ENCODE peak calls at places on chromosomes 11 and 22, in nine cellular contexts. One of them, this sample, is unnamed. For H3K36me3, the result is how much of the 10 kb centered on the place peaks cover.

GRCh38 chr11:74269161-74269809 is 42.2 kb downstream of the P4HA3 start:
- DNase-seq in tibial artery: no peak
- DNase-seq in OCI-LY7: no peak
- DNase-seq in BJ: no peak
- DNase-seq in bronchial epithelial cell: peak
- DNase-seq in IMR-90: peak
- DNase-seq in adipocyte: no peak
- DNase-seq in heart right ventricle: no peak
- DNase-seq in stomach: no peak
- DNase-seq in this sample: no peak

GRCh38 chr22:29040385-29041275 is 21.0 kb downstream of the C22orf31 start:
- DNase-seq in tibial artery: no peak
- DNase-seq in OCI-LY7: peak
- DNase-seq in BJ: peak
- DNase-seq in bronchial epithelial cell: peak
- DNase-seq in IMR-90: peak
- DNase-seq in adipocyte: peak
- DNase-seq in heart right ventricle: peak
- DNase-seq in stomach: peak
- DNase-seq in this sample: peak

GRCh38 chr11:68262544-68262827 is 9.3 kb downstream of the C11orf24 start:
- DNase-seq in tibial artery: no peak
- DNase-seq in OCI-LY7: no peak
- DNase-seq in BJ: no peak
- DNase-seq in bronchial epithelial cell: no peak
- DNase-seq in IMR-90: no peak
- DNase-seq in adipocyte: no peak
- DNase-seq in heart right ventricle: no peak
- DNase-seq in stomach: no peak
- DNase-seq in this sample: no peak

GRCh38 chr11:9922806-9923205 is 258.9 kb downstream of the SWAP70 start:
- DNase-seq in tibial artery: no peak
- DNase-seq in OCI-LY7: no peak
- DNase-seq in BJ: no peak
- DNase-seq in bronchial epithelial cell: no peak
- DNase-seq in IMR-90: no peak
- DNase-seq in adipocyte: no peak
- DNase-seq in heart right ventricle: no peak
- DNase-seq in stomach: no peak
- DNase-seq in this sample: no peak

GRCh38 chr22:24379536-24379935 is 47.9 kb upstream of the ADORA2A start:
- DNase-seq in tibial artery: no peak
- DNase-seq in OCI-LY7: no peak
- DNase-seq in BJ: no peak
- DNase-seq in bronchial epithelial cell: peak
- DNase-seq in IMR-90: peak
- DNase-seq in adipocyte: no peak
- DNase-seq in heart right ventricle: no peak
- DNase-seq in stomach: no peak
- DNase-seq in this sample: no peak

GRCh38 chr11:116891746-116892145 is 54.3 kb upstream of the APOA1 start:
- DNase-seq in tibial artery: no peak
- DNase-seq in OCI-LY7: no peak
- DNase-seq in BJ: no peak
- DNase-seq in bronchial epithelial cell: no peak
- DNase-seq in IMR-90: no peak
- DNase-seq in adipocyte: no peak
- DNase-seq in heart right ventricle: no peak
- DNase-seq in stomach: no peak
- DNase-seq in this sample: no peak

GRCh38 chr11:64233913-64234839 is at the start of gene VEGFB:
- DNase-seq in tibial artery: peak
- DNase-seq in OCI-LY7: peak
- DNase-seq in BJ: no peak
- DNase-seq in bronchial epithelial cell: no peak
- DNase-seq in IMR-90: peak
- DNase-seq in adipocyte: peak
- DNase-seq in heart right ventricle: peak
- DNase-seq in stomach: peak
- DNase-seq in this sample: peak

GRCh38 chr22:49021097-49021925 is 806.4 kb downstream of the BRD1 start:
- DNase-seq in tibial artery: peak
- DNase-seq in OCI-LY7: no peak
- DNase-seq in BJ: no peak
- DNase-seq in bronchial epithelial cell: no peak
- DNase-seq in IMR-90: no peak
- DNase-seq in adipocyte: no peak
- DNase-seq in heart right ventricle: no peak
- DNase-seq in stomach: no peak
- DNase-seq in this sample: no peak

GRCh38 chr11:19889531-19889930 is 176.9 kb downstream of the NAV2 start:
- DNase-seq in tibial artery: no peak
- DNase-seq in OCI-LY7: no peak
- DNase-seq in BJ: no peak
- DNase-seq in bronchial epithelial cell: no peak
- DNase-seq in IMR-90: peak
- DNase-seq in adipocyte: no peak
- DNase-seq in heart right ventricle: no peak
- DNase-seq in stomach: no peak
- DNase-seq in this sample: no peak

GRCh38 chr22:33542722-33543121 is 377.6 kb downstream of the LARGE1 start:
- DNase-seq in tibial artery: no peak
- DNase-seq in OCI-LY7: no peak
- DNase-seq in BJ: no peak
- DNase-seq in bronchial epithelial cell: no peak
- DNase-seq in IMR-90: no peak
- DNase-seq in adipocyte: no peak
- DNase-seq in heart right ventricle: no peak
- DNase-seq in stomach: no peak
- DNase-seq in this sample: no peak

GRCh38 chr22:17788023-17788330 is 13.7 kb upstream of the BID start:
- DNase-seq in tibial artery: no peak
- DNase-seq in OCI-LY7: no peak
- DNase-seq in BJ: no peak
- DNase-seq in bronchial epithelial cell: no peak
- DNase-seq in IMR-90: no peak
- DNase-seq in adipocyte: no peak
- DNase-seq in heart right ventricle: no peak
- DNase-seq in stomach: no peak
- DNase-seq in this sample: no peak

GRCh38 chr22:40176921-40177737 is 596 bp upstream of the TNRC6B start:
- DNase-seq in tibial artery: no peak
- DNase-seq in OCI-LY7: peak
- DNase-seq in BJ: no peak
- DNase-seq in bronchial epithelial cell: peak
- DNase-seq in IMR-90: peak
- DNase-seq in adipocyte: peak
- DNase-seq in heart right ventricle: no peak
- DNase-seq in stomach: peak
- DNase-seq in this sample: no peak

GRCh38 chr22:45468872-45469572 is 33.7 kb upstream of the FBLN1 start:
- DNase-seq in tibial artery: peak
- DNase-seq in OCI-LY7: no peak
- DNase-seq in BJ: peak
- DNase-seq in bronchial epithelial cell: peak
- DNase-seq in IMR-90: peak
- DNase-seq in adipocyte: peak
- DNase-seq in heart right ventricle: no peak
- DNase-seq in stomach: no peak
- DNase-seq in this sample: no peak

GRCh38 chr22:17903564-17904295 is 120.6 kb downstream of the MICAL3 start:
- DNase-seq in tibial artery: no peak
- DNase-seq in OCI-LY7: no peak
- DNase-seq in BJ: no peak
- DNase-seq in bronchial epithelial cell: no peak
- DNase-seq in IMR-90: no peak
- DNase-seq in adipocyte: no peak
- DNase-seq in heart right ventricle: peak
- DNase-seq in stomach: no peak
- DNase-seq in this sample: no peak

GRCh38 chr22:26576026-26576680 is 13.8 kb downstream of the TPST2 start:
- DNase-seq in tibial artery: no peak
- DNase-seq in OCI-LY7: no peak
- DNase-seq in BJ: no peak
- DNase-seq in bronchial epithelial cell: no peak
- DNase-seq in IMR-90: peak
- DNase-seq in adipocyte: no peak
- DNase-seq in heart right ventricle: no peak
- DNase-seq in stomach: no peak
- DNase-seq in this sample: no peak

GRCh38 chr11:72641900-72642814 is 32.1 kb downstream of the PDE2A start:
- DNase-seq in tibial artery: peak
- DNase-seq in OCI-LY7: no peak
- DNase-seq in BJ: no peak
- DNase-seq in bronchial epithelial cell: no peak
- DNase-seq in IMR-90: no peak
- DNase-seq in adipocyte: peak
- DNase-seq in heart right ventricle: peak
- DNase-seq in stomach: peak
- DNase-seq in this sample: no peak

GRCh38 chr11:7272373-7272772 is 20.7 kb downstream of the SYT9 start:
- DNase-seq in tibial artery: no peak
- DNase-seq in OCI-LY7: no peak
- DNase-seq in BJ: no peak
- DNase-seq in bronchial epithelial cell: peak
- DNase-seq in IMR-90: no peak
- DNase-seq in adipocyte: no peak
- DNase-seq in heart right ventricle: no peak
- DNase-seq in stomach: no peak
- DNase-seq in this sample: no peak

GRCh38 chr11:27213232-27213660 is 149.8 kb downstream of the CCDC34 start:
- DNase-seq in tibial artery: no peak
- DNase-seq in OCI-LY7: no peak
- DNase-seq in BJ: peak
- DNase-seq in bronchial epithelial cell: peak
- DNase-seq in IMR-90: peak
- DNase-seq in adipocyte: peak
- DNase-seq in heart right ventricle: no peak
- DNase-seq in stomach: no peak
- DNase-seq in this sample: no peak

GRCh38 chr11:41201156-41201555 is 258.3 kb downstream of the LRRC4C start:
- DNase-seq in tibial artery: no peak
- DNase-seq in OCI-LY7: peak
- DNase-seq in BJ: no peak
- DNase-seq in bronchial epithelial cell: peak
- DNase-seq in IMR-90: peak
- DNase-seq in adipocyte: no peak
- DNase-seq in heart right ventricle: no peak
- DNase-seq in stomach: peak
- DNase-seq in this sample: peak

GRCh38 chr11:115408036-115408911 is 95.9 kb downstream of the CADM1 start:
- DNase-seq in tibial artery: no peak
- DNase-seq in OCI-LY7: no peak
- DNase-seq in BJ: peak
- DNase-seq in bronchial epithelial cell: no peak
- DNase-seq in IMR-90: peak
- DNase-seq in adipocyte: no peak
- DNase-seq in heart right ventricle: no peak
- DNase-seq in stomach: no peak
- DNase-seq in this sample: no peak

DNA sequence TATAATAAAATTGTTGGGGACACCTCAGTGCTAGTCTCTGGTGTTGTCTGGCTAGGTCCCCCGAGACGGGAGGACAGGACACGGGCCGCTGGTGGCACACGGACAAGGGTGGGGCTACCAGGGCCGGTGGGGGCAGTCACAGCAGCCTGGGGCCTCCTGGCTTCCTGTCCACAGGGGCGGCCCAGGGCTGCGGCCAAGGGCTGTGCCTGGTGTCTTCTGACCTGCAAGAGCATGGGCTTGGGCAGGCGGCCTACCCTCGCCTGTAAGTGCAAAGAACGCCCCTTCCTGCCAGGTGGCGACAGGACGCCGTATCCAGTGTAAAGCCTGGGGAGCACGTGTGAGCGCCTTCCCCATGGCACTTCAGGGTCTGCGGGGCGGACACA is 3.6 kb downstream of the LRFN4 start:
- DNase-seq in tibial artery: no peak
- DNase-seq in OCI-LY7: no peak
- DNase-seq in BJ: no peak
- DNase-seq in bronchial epithelial cell: no peak
- DNase-seq in IMR-90: no peak
- DNase-seq in adipocyte: no peak
- DNase-seq in heart right ventricle: no peak
- DNase-seq in stomach: no peak
- DNase-seq in this sample: no peak
- H3K36me3 ChIP-seq in tibial artery: half or more
- H3K36me3 ChIP-seq in OCI-LY7: under half
- H3K36me3 ChIP-seq in BJ: under half
- H3K36me3 ChIP-seq in bronchial epithelial cell: under half
- H3K36me3 ChIP-seq in IMR-90: under half
- H3K36me3 ChIP-seq in adipocyte: under half
- H3K36me3 ChIP-seq in heart right ventricle: under half
- H3K36me3 ChIP-seq in stomach: half or more
- H3K36me3 ChIP-seq in this sample: under half

DNA sequence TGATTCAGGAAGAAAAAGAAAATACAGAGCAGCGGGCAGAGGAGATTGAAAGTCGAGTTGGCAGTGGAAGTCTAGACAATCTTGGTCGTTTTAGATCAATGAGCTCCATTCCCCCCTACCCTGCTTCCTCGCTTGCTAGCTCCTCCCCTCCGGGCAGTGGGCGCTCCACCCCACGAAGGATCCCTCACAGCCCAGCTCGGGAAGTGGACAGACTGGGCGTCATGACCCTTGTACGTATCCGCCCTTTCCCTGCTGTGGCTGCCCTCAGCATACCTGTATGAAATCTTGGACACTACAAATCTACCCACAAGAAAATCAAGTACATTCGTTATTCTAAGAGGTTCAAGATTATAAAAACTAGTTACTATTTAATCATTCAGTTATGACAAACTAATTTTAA is 50.1 kb upstream of the CTTN start:
- DNase-seq in tibial artery: no peak
- DNase-seq in OCI-LY7: no peak
- DNase-seq in BJ: no peak
- DNase-seq in bronchial epithelial cell: no peak
- DNase-seq in IMR-90: no peak
- DNase-seq in adipocyte: no peak
- DNase-seq in heart right ventricle: no peak
- DNase-seq in stomach: no peak
- DNase-seq in this sample: no peak
- H3K36me3 ChIP-seq in tibial artery: half or more
- H3K36me3 ChIP-seq in OCI-LY7: half or more
- H3K36me3 ChIP-seq in BJ: under half
- H3K36me3 ChIP-seq in bronchial epithelial cell: under half
- H3K36me3 ChIP-seq in IMR-90: under half
- H3K36me3 ChIP-seq in adipocyte: half or more
- H3K36me3 ChIP-seq in heart right ventricle: under half
- H3K36me3 ChIP-seq in stomach: half or more
- H3K36me3 ChIP-seq in this sample: under half

GRCh38 chr22:38222797-38223119 is 21.0 kb downstream of the MAFF start:
- DNase-seq in tibial artery: no peak
- DNase-seq in OCI-LY7: no peak
- DNase-seq in BJ: no peak
- DNase-seq in bronchial epithelial cell: peak
- DNase-seq in IMR-90: no peak
- DNase-seq in adipocyte: no peak
- DNase-seq in heart right ventricle: no peak
- DNase-seq in stomach: peak
- DNase-seq in this sample: no peak
- H3K36me3 ChIP-seq in tibial artery: half or more
- H3K36me3 ChIP-seq in OCI-LY7: under half
- H3K36me3 ChIP-seq in BJ: under half
- H3K36me3 ChIP-seq in bronchial epithelial cell: under half
- H3K36me3 ChIP-seq in IMR-90: half or more
- H3K36me3 ChIP-seq in adipocyte: under half
- H3K36me3 ChIP-seq in heart right ventricle: under half
- H3K36me3 ChIP-seq in stomach: half or more
- H3K36me3 ChIP-seq in this sample: under half

GRCh38 chr11:47165294-47165840 is 11.3 kb downstream of the ARFGAP2 start:
- DNase-seq in tibial artery: no peak
- DNase-seq in OCI-LY7: no peak
- DNase-seq in BJ: no peak
- DNase-seq in bronchial epithelial cell: no peak
- DNase-seq in IMR-90: no peak
- DNase-seq in adipocyte: no peak
- DNase-seq in heart right ventricle: no peak
- DNase-seq in stomach: no peak
- DNase-seq in this sample: no peak
- H3K36me3 ChIP-seq in tibial artery: half or more
- H3K36me3 ChIP-seq in OCI-LY7: half or more
- H3K36me3 ChIP-seq in BJ: under half
- H3K36me3 ChIP-seq in bronchial epithelial cell: under half
- H3K36me3 ChIP-seq in IMR-90: half or more
- H3K36me3 ChIP-seq in adipocyte: half or more
- H3K36me3 ChIP-seq in heart right ventricle: under half
- H3K36me3 ChIP-seq in stomach: half or more
- H3K36me3 ChIP-seq in this sample: under half

This sample was measured in lung.